ENCODE peak calls at places on chromosomes 1 and 21, in four cellular contexts. E, G, Q and W are unnamed samples.

GRCh38 chr21:46190491-46191131 is 6.4 kb upstream of the SPATC1L start:
- DNase-seq in G (no peak), Q (peak; percentile 21), E (no peak), W (no peak)

GRCh38 chr1:39711359-39712340 is 20.4 kb upstream of the HPCAL4 start:
- DNase-seq in Q (no peak), E (no peak), G (no peak), W (no peak)

GRCh38 chr21:41710823-41711160 is 56.1 kb downstream of the RIPK4 start:
- DNase-seq in E (no peak), G (no peak), Q (no peak), W (no peak)

GRCh38 chr1:31396633-31397351 is 16.2 kb upstream of the SERINC2 start:
- DNase-seq in Q (no peak), E (peak; percentile 43), G (no peak), W (peak; percentile 99)

GRCh38 chr1:170097449-170097948 is 23.0 kb upstream of the KIFAP3 start:
- DNase-seq in E (no peak), Q (no peak), G (no peak), W (no peak)

GRCh38 chr1:152533327-152533938 is 19.2 kb downstream of the CRCT1 start:
- DNase-seq in E (peak; percentile 4), G (peak; percentile 17), Q (peak; percentile 35), W (peak; percentile 24)

GRCh38 chr1:227731241-227731677 is 3.8 kb downstream of the JMJD4 start:
- DNase-seq in Q (no peak), G (no peak), E (no peak), W (no peak)

GRCh38 chr1:111234866-111235265 is 7.4 kb downstream of the CHI3L2 start:
- DNase-seq in G (peak; percentile 78), Q (no peak), E (peak; percentile 5), W (no peak)

GRCh38 chr21:27190601-27191000 is 223.7 kb upstream of the ADAMTS5 start:
- DNase-seq in Q (no peak), E (peak; percentile 56), G (peak; percentile 69), W (no peak)

GRCh38 chr1:39224295-39224829 is 19.9 kb downstream of the MACF1 start:
- DNase-seq in E (no peak), Q (no peak), G (no peak), W (no peak)

GRCh38 chr1:155455588-155456195 is 106.9 kb downstream of the ASH1L start:
- DNase-seq in E (no peak), Q (no peak), G (no peak), W (no peak)

GRCh38 chr1:174248041-174248440 is 88.7 kb downstream of the RABGAP1L start:
- DNase-seq in G (no peak), E (no peak), Q (no peak), W (no peak)

GRCh38 chr1:219299420-219299819 is 125.7 kb downstream of the LYPLAL1 start:
- DNase-seq in E (no peak), Q (no peak), G (no peak), W (no peak)

GRCh38 chr1:228273720-228274451 is 66.0 kb downstream of the OBSCN start:
- DNase-seq in E (no peak), G (no peak), Q (peak; percentile 16), W (no peak)

GRCh38 chr1:198265073-198265661 is 108.4 kb downstream of the NEK7 start:
- DNase-seq in Q (no peak), E (no peak), G (peak; percentile 18), W (no peak)

GRCh38 chr1:197066719-197067456 is at the start of gene F13B:
- DNase-seq in E (no peak), G (no peak), Q (no peak), W (no peak)

GRCh38 chr1:217315346-217315745 is 315.5 kb downstream of the GPATCH2 start:
- DNase-seq in Q (no peak), E (no peak), G (peak; percentile 24), W (no peak)

GRCh38 chr1:147598631-147599361 is 57.5 kb downstream of the BCL9 start:
- DNase-seq in G (no peak), Q (no peak), E (no peak), W (no peak)

GRCh38 chr21:39030127-39030884 is 152.9 kb downstream of the PSMG1 start:
- DNase-seq in E (no peak), Q (no peak), G (no peak), W (no peak)

GRCh38 chr1:117654485-117655219 is 48.8 kb downstream of the TENT5C start:
- DNase-seq in G (no peak), Q (no peak), E (no peak), W (no peak)

GRCh38 chr1:100769906-100770646 is 50.5 kb downstream of the VCAM1 start:
- DNase-seq in G (peak; percentile 13), E (no peak), Q (no peak), W (no peak)

GRCh38 chr1:219544163-219544846 is 68.6 kb downstream of the ZC3H11B start:
- DNase-seq in E (no peak), G (no peak), Q (no peak), W (no peak)

GRCh38 chr1:147577033-147577773 is 35.9 kb downstream of the BCL9 start:
- DNase-seq in G (no peak), Q (no peak), E (no peak), W (no peak)

GRCh38 chr1:92476071-92476607 is 10.6 kb downstream of the GFI1 start:
- DNase-seq in Q (no peak), E (no peak), G (no peak), W (no peak)

GRCh38 chr1:227894831-227895451 is 52.8 kb downstream of the WNT9A start:
- DNase-seq in E (no peak), Q (peak; percentile 21), G (no peak), W (no peak)

GRCh38 chr21:44886113-44887075 is 12.9 kb upstream of the PTTG1IP start:
- DNase-seq in E (no peak), Q (no peak), G (no peak), W (no peak)

GRCh38 chr21:46388206-46388880 is 64.4 kb downstream of the PCNT start:
- DNase-seq in G (no peak), Q (no peak), E (no peak), W (no peak)

GRCh38 chr1:195773958-195774357 is 834.3 kb downstream of the KCNT2 start:
- DNase-seq in Q (no peak), G (no peak), E (no peak), W (no peak)

GRCh38 chr1:71039666-71040262 is 7.9 kb downstream of the PTGER3 start:
- DNase-seq in Q (no peak), G (no peak), E (no peak), W (no peak)

GRCh38 chr1:1283821-1284220 is 3.6 kb downstream of the SCNN1D start:
- DNase-seq in Q (no peak), G (no peak), E (no peak), W (no peak)

GRCh38 chr21:42377211-42377950 is 11.0 kb upstream of the TFF1 start:
- DNase-seq in Q (no peak), E (no peak), G (no peak), W (no peak)